ENCODE peak calls at places on chromosomes 13 and 19, in six cellular contexts. One of them, this sample, is unnamed.
A peak's percentile ranks its signal among the peaks of the same experiment; 100 is the strongest.

GRCh38 chr19:46574533-46574932 is 26.6 kb upstream of the CALM3 start:
- DNase-seq in heart left ventricle: no peak
- DNase-seq in Karpas-422: no peak
- DNase-seq in colonic mucosa: no peak
- DNase-seq in CD4-positive, alpha-beta T cell: peak; percentile 27
- DNase-seq in CD8-positive, alpha-beta memory T cell: no peak
- DNase-seq in this sample: no peak

GRCh38 chr19:49201042-49201441 is 43.5 kb downstream of the TRPM4 start:
- DNase-seq in heart left ventricle: no peak
- DNase-seq in Karpas-422: no peak
- DNase-seq in colonic mucosa: peak; percentile 37
- DNase-seq in CD4-positive, alpha-beta T cell: no peak
- DNase-seq in CD8-positive, alpha-beta memory T cell: no peak
- DNase-seq in this sample: no peak

GRCh38 chr19:49223472-49223871 is 65.9 kb downstream of the TRPM4 start:
- DNase-seq in heart left ventricle: no peak
- DNase-seq in Karpas-422: no peak
- DNase-seq in colonic mucosa: no peak
- DNase-seq in CD4-positive, alpha-beta T cell: no peak
- DNase-seq in CD8-positive, alpha-beta memory T cell: no peak
- DNase-seq in this sample: no peak

GRCh38 chr19:10334340-10335148 is 1.2 kb upstream of the RAVER1 start:
- DNase-seq in heart left ventricle: peak; percentile 94
- DNase-seq in Karpas-422: peak; percentile 94
- DNase-seq in colonic mucosa: peak; percentile 99
- DNase-seq in CD4-positive, alpha-beta T cell: peak; percentile 22
- DNase-seq in CD8-positive, alpha-beta memory T cell: no peak
- DNase-seq in this sample: peak; percentile 98

GRCh38 chr19:29658221-29658991 is 6.9 kb upstream of the PLEKHF1 start:
- DNase-seq in heart left ventricle: no peak
- DNase-seq in Karpas-422: no peak
- DNase-seq in colonic mucosa: no peak
- DNase-seq in CD4-positive, alpha-beta T cell: no peak
- DNase-seq in CD8-positive, alpha-beta memory T cell: no peak
- DNase-seq in this sample: no peak

GRCh38 chr19:35615036-35615435 is 2.5 kb downstream of the HAUS5 start:
- DNase-seq in heart left ventricle: no peak
- DNase-seq in Karpas-422: no peak
- DNase-seq in colonic mucosa: no peak
- DNase-seq in CD4-positive, alpha-beta T cell: no peak
- DNase-seq in CD8-positive, alpha-beta memory T cell: no peak
- DNase-seq in this sample: no peak

GRCh38 chr19:18437481-18438330 is at the start of gene ISYNA1:
- DNase-seq in heart left ventricle: peak; percentile 77
- DNase-seq in Karpas-422: peak; percentile 67
- DNase-seq in colonic mucosa: peak; percentile 61
- DNase-seq in CD4-positive, alpha-beta T cell: peak; percentile 54
- DNase-seq in CD8-positive, alpha-beta memory T cell: peak; percentile 85
- DNase-seq in this sample: peak; percentile 51

GRCh38 chr13:42494157-42494556 is 79.8 kb upstream of the TNFSF11 start:
- DNase-seq in heart left ventricle: no peak
- DNase-seq in Karpas-422: no peak
- DNase-seq in colonic mucosa: no peak
- DNase-seq in CD4-positive, alpha-beta T cell: no peak
- DNase-seq in CD8-positive, alpha-beta memory T cell: no peak
- DNase-seq in this sample: no peak

GRCh38 chr13:43346427-43346826 is 323.0 kb downstream of the DNAJC15 start:
- DNase-seq in heart left ventricle: no peak
- DNase-seq in Karpas-422: no peak
- DNase-seq in colonic mucosa: no peak
- DNase-seq in CD4-positive, alpha-beta T cell: no peak
- DNase-seq in CD8-positive, alpha-beta memory T cell: no peak
- DNase-seq in this sample: no peak

GRCh38 chr19:2035590-2035991 is 15.5 kb downstream of the MKNK2 start:
- DNase-seq in heart left ventricle: no peak
- DNase-seq in Karpas-422: peak; percentile 58
- DNase-seq in colonic mucosa: no peak
- DNase-seq in CD4-positive, alpha-beta T cell: no peak
- DNase-seq in CD8-positive, alpha-beta memory T cell: no peak
- DNase-seq in this sample: peak; percentile 26

GRCh38 chr19:1219786-1220451 is 14.3 kb downstream of the STK11 start:
- DNase-seq in heart left ventricle: no peak
- DNase-seq in Karpas-422: no peak
- DNase-seq in colonic mucosa: no peak
- DNase-seq in CD4-positive, alpha-beta T cell: no peak
- DNase-seq in CD8-positive, alpha-beta memory T cell: no peak
- DNase-seq in this sample: no peak

GRCh38 chr13:102361113-102361512 is 40.7 kb downstream of the FGF14 start:
- DNase-seq in heart left ventricle: no peak
- DNase-seq in Karpas-422: no peak
- DNase-seq in colonic mucosa: no peak
- DNase-seq in CD4-positive, alpha-beta T cell: no peak
- DNase-seq in CD8-positive, alpha-beta memory T cell: no peak
- DNase-seq in this sample: no peak

GRCh38 chr13:33992891-33993336 is 175.0 kb downstream of the RFC3 start:
- DNase-seq in heart left ventricle: no peak
- DNase-seq in Karpas-422: peak; percentile 45
- DNase-seq in colonic mucosa: no peak
- DNase-seq in CD4-positive, alpha-beta T cell: no peak
- DNase-seq in CD8-positive, alpha-beta memory T cell: no peak
- DNase-seq in this sample: no peak

GRCh38 chr13:31499274-31499673 is 240.1 kb upstream of the RXFP2 start:
- DNase-seq in heart left ventricle: no peak
- DNase-seq in Karpas-422: no peak
- DNase-seq in colonic mucosa: no peak
- DNase-seq in CD4-positive, alpha-beta T cell: no peak
- DNase-seq in CD8-positive, alpha-beta memory T cell: no peak
- DNase-seq in this sample: no peak

GRCh38 chr19:1513492-1514294 is 874 bp upstream of the ADAMTSL5 start:
- DNase-seq in heart left ventricle: no peak
- DNase-seq in Karpas-422: peak; percentile 87
- DNase-seq in colonic mucosa: peak; percentile 63
- DNase-seq in CD4-positive, alpha-beta T cell: peak; percentile 65
- DNase-seq in CD8-positive, alpha-beta memory T cell: peak; percentile 77
- DNase-seq in this sample: peak; percentile 53

GRCh38 chr19:18425515-18426415 is 6.6 kb downstream of the SSBP4 start:
- DNase-seq in heart left ventricle: peak; percentile 77
- DNase-seq in Karpas-422: no peak
- DNase-seq in colonic mucosa: no peak
- DNase-seq in CD4-positive, alpha-beta T cell: no peak
- DNase-seq in CD8-positive, alpha-beta memory T cell: peak; percentile 61
- DNase-seq in this sample: no peak

GRCh38 chr13:57546942-57547341 is 84.6 kb upstream of the PCDH17 start:
- DNase-seq in heart left ventricle: no peak
- DNase-seq in Karpas-422: no peak
- DNase-seq in colonic mucosa: no peak
- DNase-seq in CD4-positive, alpha-beta T cell: no peak
- DNase-seq in CD8-positive, alpha-beta memory T cell: no peak
- DNase-seq in this sample: no peak

GRCh38 chr13:94703721-94704314 is 8.5 kb downstream of the SOX21 start:
- DNase-seq in heart left ventricle: no peak
- DNase-seq in Karpas-422: no peak
- DNase-seq in colonic mucosa: no peak
- DNase-seq in CD4-positive, alpha-beta T cell: no peak
- DNase-seq in CD8-positive, alpha-beta memory T cell: no peak
- DNase-seq in this sample: no peak

GRCh38 chr19:8973501-8974091 is 36.6 kb downstream of the MUC16 start:
- DNase-seq in heart left ventricle: no peak
- DNase-seq in Karpas-422: peak; percentile 71
- DNase-seq in colonic mucosa: no peak
- DNase-seq in CD4-positive, alpha-beta T cell: no peak
- DNase-seq in CD8-positive, alpha-beta memory T cell: no peak
- DNase-seq in this sample: no peak

GRCh38 chr19:19171821-19172532 is 1.9 kb upstream of the MEF2B start:
- DNase-seq in heart left ventricle: no peak
- DNase-seq in Karpas-422: peak; percentile 86
- DNase-seq in colonic mucosa: no peak
- DNase-seq in CD4-positive, alpha-beta T cell: no peak
- DNase-seq in CD8-positive, alpha-beta memory T cell: no peak
- DNase-seq in this sample: no peak

GRCh38 chr19:391199-391557 is 17.8 kb downstream of the C2CD4C start:
- DNase-seq in heart left ventricle: no peak
- DNase-seq in Karpas-422: no peak
- DNase-seq in colonic mucosa: no peak
- DNase-seq in CD4-positive, alpha-beta T cell: no peak
- DNase-seq in CD8-positive, alpha-beta memory T cell: peak; percentile 11
- DNase-seq in this sample: no peak

GRCh38 chr19:12899891-12900518 is 9.0 kb downstream of the GCDH start:
- DNase-seq in heart left ventricle: no peak
- DNase-seq in Karpas-422: no peak
- DNase-seq in colonic mucosa: no peak
- DNase-seq in CD4-positive, alpha-beta T cell: no peak
- DNase-seq in CD8-positive, alpha-beta memory T cell: no peak
- DNase-seq in this sample: no peak

GRCh38 chr13:99974296-99974938 is 2.9 kb upstream of the ZIC5 start:
- DNase-seq in heart left ventricle: no peak
- DNase-seq in Karpas-422: no peak
- DNase-seq in colonic mucosa: no peak
- DNase-seq in CD4-positive, alpha-beta T cell: no peak
- DNase-seq in CD8-positive, alpha-beta memory T cell: no peak
- DNase-seq in this sample: no peak

GRCh38 chr13:73984201-73984600 is 150.0 kb downstream of the KLF12 start:
- DNase-seq in heart left ventricle: peak; percentile 55
- DNase-seq in Karpas-422: no peak
- DNase-seq in colonic mucosa: no peak
- DNase-seq in CD4-positive, alpha-beta T cell: no peak
- DNase-seq in CD8-positive, alpha-beta memory T cell: no peak
- DNase-seq in this sample: no peak

GRCh38 chr13:35499131-35500051 is 22.9 kb upstream of the MAB21L1 start:
- DNase-seq in heart left ventricle: no peak
- DNase-seq in Karpas-422: no peak
- DNase-seq in colonic mucosa: no peak
- DNase-seq in CD4-positive, alpha-beta T cell: no peak
- DNase-seq in CD8-positive, alpha-beta memory T cell: no peak
- DNase-seq in this sample: no peak

GRCh38 chr19:2807379-2808128 is 12.1 kb upstream of the ZNF554 start:
- DNase-seq in heart left ventricle: no peak
- DNase-seq in Karpas-422: no peak
- DNase-seq in colonic mucosa: no peak
- DNase-seq in CD4-positive, alpha-beta T cell: no peak
- DNase-seq in CD8-positive, alpha-beta memory T cell: no peak
- DNase-seq in this sample: no peak

GRCh38 chr19:40035996-40036395 is 20.0 kb downstream of the ZNF780B start:
- DNase-seq in heart left ventricle: no peak
- DNase-seq in Karpas-422: no peak
- DNase-seq in colonic mucosa: no peak
- DNase-seq in CD4-positive, alpha-beta T cell: no peak
- DNase-seq in CD8-positive, alpha-beta memory T cell: no peak
- DNase-seq in this sample: no peak

DNA sequence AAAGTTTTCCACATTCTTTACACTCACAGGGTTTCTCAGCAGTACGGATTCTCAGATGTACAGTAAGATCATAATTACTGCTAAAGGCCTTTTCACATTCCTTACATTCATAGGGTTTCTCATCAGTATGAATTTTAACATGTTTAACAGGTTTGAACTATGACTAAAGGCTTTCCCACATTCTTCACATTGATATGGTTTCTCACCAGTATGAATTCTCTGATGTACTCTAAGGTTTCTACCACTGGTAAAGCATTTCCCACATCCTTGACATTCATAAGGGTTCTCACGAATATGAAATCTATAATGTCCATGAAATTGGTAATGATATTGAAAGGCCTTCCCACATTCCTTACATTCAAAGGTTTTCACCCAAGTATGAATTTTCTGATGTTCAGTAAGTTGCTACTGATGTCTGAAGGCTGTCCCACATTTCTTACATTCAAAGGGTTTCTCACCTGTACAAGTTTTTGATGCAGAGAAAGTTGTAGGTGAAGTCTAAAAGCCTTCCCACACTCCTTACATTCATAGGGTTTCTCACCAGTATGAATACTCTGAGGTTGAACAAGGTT is 22.0 kb downstream of the ZNF780B start:
- DNase-seq in heart left ventricle: no peak
- DNase-seq in Karpas-422: no peak
- DNase-seq in colonic mucosa: no peak
- DNase-seq in CD4-positive, alpha-beta T cell: no peak
- DNase-seq in CD8-positive, alpha-beta memory T cell: no peak
- DNase-seq in this sample: no peak
- H3K9me3 ChIP-seq in heart left ventricle: peaks cover 86% of the 10 kb centered on the region
- H3K9me3 ChIP-seq in Karpas-422: peaks cover 61% of the 10 kb centered on the region
- H3K9me3 ChIP-seq in colonic mucosa: peaks cover 15% of the 10 kb centered on the region
- H3K9me3 ChIP-seq in CD4-positive, alpha-beta T cell: peaks cover 86% of the 10 kb centered on the region
- H3K9me3 ChIP-seq in CD8-positive, alpha-beta memory T cell: peaks cover 60% of the 10 kb centered on the region
- H3K9me3 ChIP-seq in this sample: peaks cover 6% of the 10 kb centered on the region

DNA sequence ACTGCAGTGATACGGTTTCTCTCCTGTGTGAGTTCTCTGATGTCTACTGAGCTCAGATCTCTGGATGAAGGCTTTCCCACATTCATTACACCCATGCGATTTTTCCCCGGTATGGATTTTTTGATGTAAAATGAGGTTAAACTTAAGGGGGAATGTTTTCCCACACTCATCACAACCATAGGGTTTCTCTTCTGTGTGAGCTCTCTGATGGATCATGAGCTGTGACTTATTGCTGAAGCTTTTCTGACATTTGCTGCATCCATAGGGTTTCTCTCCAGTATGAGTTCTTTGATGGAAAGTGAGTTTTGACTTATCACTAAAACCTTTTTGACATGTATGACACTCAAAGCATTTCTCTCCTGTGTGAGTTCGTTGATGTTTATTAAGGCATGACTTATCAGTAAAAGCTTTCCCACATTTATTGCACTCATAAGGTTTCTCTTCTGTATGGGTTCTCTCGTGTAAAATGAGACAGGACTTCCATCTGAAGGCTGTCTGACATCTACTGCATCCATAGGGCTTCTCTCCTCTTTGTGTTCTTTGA is 10.6 kb upstream of the ZNF649 start:
- DNase-seq in heart left ventricle: no peak
- DNase-seq in Karpas-422: no peak
- DNase-seq in colonic mucosa: no peak
- DNase-seq in CD4-positive, alpha-beta T cell: no peak
- DNase-seq in CD8-positive, alpha-beta memory T cell: no peak
- DNase-seq in this sample: no peak
- H3K9me3 ChIP-seq in heart left ventricle: peaks cover 80% of the 10 kb centered on the region
- H3K9me3 ChIP-seq in Karpas-422: peaks cover 80% of the 10 kb centered on the region
- H3K9me3 ChIP-seq in colonic mucosa: no peaks in the 10 kb centered on the region
- H3K9me3 ChIP-seq in CD4-positive, alpha-beta T cell: peaks cover 81% of the 10 kb centered on the region
- H3K9me3 ChIP-seq in CD8-positive, alpha-beta memory T cell: peaks cover 32% of the 10 kb centered on the region
- H3K9me3 ChIP-seq in this sample: no peaks in the 10 kb centered on the region

DNA sequence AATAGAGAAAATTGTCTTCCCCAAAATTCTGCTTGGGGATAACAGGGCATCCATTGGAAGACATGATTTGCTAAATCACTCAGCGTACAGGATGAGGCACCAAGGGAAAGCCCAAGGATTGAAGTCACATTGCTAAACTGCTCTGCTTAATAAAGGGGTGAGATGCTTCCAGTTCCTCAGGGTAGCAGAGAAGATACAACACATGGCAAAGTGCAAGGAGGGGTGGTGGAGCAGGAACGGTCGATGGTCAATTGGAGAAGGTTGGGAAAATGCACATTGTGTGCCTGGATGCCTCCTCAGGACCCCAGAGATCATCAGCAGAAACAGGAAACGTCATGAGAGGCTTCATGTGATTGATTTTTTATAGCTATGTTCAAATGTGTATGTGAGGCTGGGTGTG is 116.3 kb upstream of the SOX1 start:
- DNase-seq in heart left ventricle: no peak
- DNase-seq in Karpas-422: no peak
- DNase-seq in colonic mucosa: no peak
- DNase-seq in CD4-positive, alpha-beta T cell: no peak
- DNase-seq in CD8-positive, alpha-beta memory T cell: no peak
- DNase-seq in this sample: no peak
- H3K9me3 ChIP-seq in heart left ventricle: peaks cover 17% of the 10 kb centered on the region
- H3K9me3 ChIP-seq in Karpas-422: no peaks in the 10 kb centered on the region
- H3K9me3 ChIP-seq in colonic mucosa: no peaks in the 10 kb centered on the region
- H3K9me3 ChIP-seq in CD4-positive, alpha-beta T cell: no peaks in the 10 kb centered on the region
- H3K9me3 ChIP-seq in CD8-positive, alpha-beta memory T cell: no peaks in the 10 kb centered on the region
- H3K9me3 ChIP-seq in this sample: no peaks in the 10 kb centered on the region

GRCh38 chr19:6906559-6906958 is 19.2 kb downstream of the ADGRE1 start:
- DNase-seq in heart left ventricle: no peak
- DNase-seq in Karpas-422: no peak
- DNase-seq in colonic mucosa: no peak
- DNase-seq in CD4-positive, alpha-beta T cell: no peak
- DNase-seq in CD8-positive, alpha-beta memory T cell: no peak
- DNase-seq in this sample: no peak
- H3K9me3 ChIP-seq in heart left ventricle: peaks cover 18% of the 10 kb centered on the region
- H3K9me3 ChIP-seq in Karpas-422: peaks cover 11% of the 10 kb centered on the region
- H3K9me3 ChIP-seq in colonic mucosa: no peaks in the 10 kb centered on the region
- H3K9me3 ChIP-seq in CD4-positive, alpha-beta T cell: peaks cover 15% of the 10 kb centered on the region
- H3K9me3 ChIP-seq in CD8-positive, alpha-beta memory T cell: peaks cover 7% of the 10 kb centered on the region
- H3K9me3 ChIP-seq in this sample: no peaks in the 10 kb centered on the region